ENCODE peak calls at places on chromosomes 16 and 17, in nine cellular contexts. One of them, this sample, is unnamed.

GRCh38 chr17:44555056-44555455 is 2.2 kb upstream of the FZD2 start:
- DNase-seq in GDM1: no peak
- DNase-seq in breast epithelium: no peak
- DNase-seq in HT-29: no peak
- DNase-seq in Calu3: no peak
- DNase-seq in fibroblast of pulmonary artery: no peak
- DNase-seq in EL: peak
- DNase-seq in SK-N-SH: no peak
- DNase-seq in lower leg skin: no peak
- DNase-seq in this sample: no peak

GRCh38 chr16:27514806-27515205 is 34.9 kb downstream of the GTF3C1 start:
- DNase-seq in GDM1: no peak
- DNase-seq in breast epithelium: no peak
- DNase-seq in HT-29: no peak
- DNase-seq in Calu3: no peak
- DNase-seq in fibroblast of pulmonary artery: no peak
- DNase-seq in EL: no peak
- DNase-seq in SK-N-SH: no peak
- DNase-seq in lower leg skin: no peak
- DNase-seq in this sample: no peak

GRCh38 chr17:40458001-40458791 is 14.9 kb downstream of the IGFBP4 start:
- DNase-seq in GDM1: no peak
- DNase-seq in breast epithelium: no peak
- DNase-seq in HT-29: no peak
- DNase-seq in Calu3: peak
- DNase-seq in fibroblast of pulmonary artery: peak
- DNase-seq in EL: peak
- DNase-seq in SK-N-SH: peak
- DNase-seq in lower leg skin: no peak
- DNase-seq in this sample: peak

GRCh38 chr16:51222016-51222415 is 70.9 kb upstream of the SALL1 start:
- DNase-seq in GDM1: no peak
- DNase-seq in breast epithelium: no peak
- DNase-seq in HT-29: no peak
- DNase-seq in Calu3: no peak
- DNase-seq in fibroblast of pulmonary artery: no peak
- DNase-seq in EL: no peak
- DNase-seq in SK-N-SH: no peak
- DNase-seq in lower leg skin: no peak
- DNase-seq in this sample: no peak

GRCh38 chr17:57406131-57406980 is 150.0 kb downstream of the MSI2 start:
- DNase-seq in GDM1: no peak
- DNase-seq in breast epithelium: peak
- DNase-seq in HT-29: peak
- DNase-seq in Calu3: no peak
- DNase-seq in fibroblast of pulmonary artery: peak
- DNase-seq in EL: no peak
- DNase-seq in SK-N-SH: no peak
- DNase-seq in lower leg skin: no peak
- DNase-seq in this sample: no peak

GRCh38 chr16:3861808-3862451 is 18.6 kb downstream of the CREBBP start:
- DNase-seq in GDM1: peak
- DNase-seq in breast epithelium: no peak
- DNase-seq in HT-29: no peak
- DNase-seq in Calu3: no peak
- DNase-seq in fibroblast of pulmonary artery: no peak
- DNase-seq in EL: peak
- DNase-seq in SK-N-SH: no peak
- DNase-seq in lower leg skin: no peak
- DNase-seq in this sample: no peak

GRCh38 chr16:57365826-57366536 is 6.3 kb upstream of the CX3CL1 start:
- DNase-seq in GDM1: no peak
- DNase-seq in breast epithelium: no peak
- DNase-seq in HT-29: no peak
- DNase-seq in Calu3: no peak
- DNase-seq in fibroblast of pulmonary artery: no peak
- DNase-seq in EL: no peak
- DNase-seq in SK-N-SH: no peak
- DNase-seq in lower leg skin: no peak
- DNase-seq in this sample: no peak

GRCh38 chr17:57563968-57564367 is 181.1 kb downstream of the CCDC182 start:
- DNase-seq in GDM1: no peak
- DNase-seq in breast epithelium: no peak
- DNase-seq in HT-29: no peak
- DNase-seq in Calu3: no peak
- DNase-seq in fibroblast of pulmonary artery: no peak
- DNase-seq in EL: no peak
- DNase-seq in SK-N-SH: peak
- DNase-seq in lower leg skin: no peak
- DNase-seq in this sample: no peak

GRCh38 chr16:86984975-86985655 is 332.1 kb downstream of the C16orf95 start:
- DNase-seq in GDM1: no peak
- DNase-seq in breast epithelium: no peak
- DNase-seq in HT-29: no peak
- DNase-seq in Calu3: no peak
- DNase-seq in fibroblast of pulmonary artery: no peak
- DNase-seq in EL: no peak
- DNase-seq in SK-N-SH: no peak
- DNase-seq in lower leg skin: no peak
- DNase-seq in this sample: no peak

GRCh38 chr17:48819466-48819865 is 2.4 kb upstream of the TTLL6 start:
- DNase-seq in GDM1: no peak
- DNase-seq in breast epithelium: no peak
- DNase-seq in HT-29: no peak
- DNase-seq in Calu3: no peak
- DNase-seq in fibroblast of pulmonary artery: no peak
- DNase-seq in EL: peak
- DNase-seq in SK-N-SH: no peak
- DNase-seq in lower leg skin: no peak
- DNase-seq in this sample: no peak

GRCh38 chr17:77882481-77883212 is 75.9 kb upstream of the TNRC6C start:
- DNase-seq in GDM1: peak
- DNase-seq in breast epithelium: peak
- DNase-seq in HT-29: no peak
- DNase-seq in Calu3: peak
- DNase-seq in fibroblast of pulmonary artery: peak
- DNase-seq in EL: peak
- DNase-seq in SK-N-SH: no peak
- DNase-seq in lower leg skin: no peak
- DNase-seq in this sample: no peak

GRCh38 chr17:5769936-5770335 is 185.6 kb upstream of the NLRP1 start:
- DNase-seq in GDM1: no peak
- DNase-seq in breast epithelium: no peak
- DNase-seq in HT-29: no peak
- DNase-seq in Calu3: no peak
- DNase-seq in fibroblast of pulmonary artery: no peak
- DNase-seq in EL: no peak
- DNase-seq in SK-N-SH: no peak
- DNase-seq in lower leg skin: no peak
- DNase-seq in this sample: no peak

GRCh38 chr16:88810166-88810867 is 1.4 kb downstream of the APRT start:
- DNase-seq in GDM1: no peak
- DNase-seq in breast epithelium: no peak
- DNase-seq in HT-29: no peak
- DNase-seq in Calu3: no peak
- DNase-seq in fibroblast of pulmonary artery: no peak
- DNase-seq in EL: peak
- DNase-seq in SK-N-SH: no peak
- DNase-seq in lower leg skin: no peak
- DNase-seq in this sample: no peak

GRCh38 chr17:15945493-15946209 is 721 bp downstream of the ADORA2B start:
- DNase-seq in GDM1: no peak
- DNase-seq in breast epithelium: no peak
- DNase-seq in HT-29: no peak
- DNase-seq in Calu3: no peak
- DNase-seq in fibroblast of pulmonary artery: no peak
- DNase-seq in EL: peak
- DNase-seq in SK-N-SH: peak
- DNase-seq in lower leg skin: no peak
- DNase-seq in this sample: no peak

GRCh38 chr16:57531253-57531575 is 5.2 kb downstream of the CCDC102A start:
- DNase-seq in GDM1: no peak
- DNase-seq in breast epithelium: no peak
- DNase-seq in HT-29: no peak
- DNase-seq in Calu3: no peak
- DNase-seq in fibroblast of pulmonary artery: no peak
- DNase-seq in EL: no peak
- DNase-seq in SK-N-SH: peak
- DNase-seq in lower leg skin: peak
- DNase-seq in this sample: no peak

GRCh38 chr16:57041182-57042156 is 50.9 kb upstream of the CPNE2 start:
- DNase-seq in GDM1: no peak
- DNase-seq in breast epithelium: no peak
- DNase-seq in HT-29: no peak
- DNase-seq in Calu3: no peak
- DNase-seq in fibroblast of pulmonary artery: no peak
- DNase-seq in EL: no peak
- DNase-seq in SK-N-SH: no peak
- DNase-seq in lower leg skin: no peak
- DNase-seq in this sample: no peak

GRCh38 chr16:89712476-89712805 is 8.3 kb downstream of the VPS9D1 start:
- DNase-seq in GDM1: no peak
- DNase-seq in breast epithelium: no peak
- DNase-seq in HT-29: no peak
- DNase-seq in Calu3: no peak
- DNase-seq in fibroblast of pulmonary artery: peak
- DNase-seq in EL: no peak
- DNase-seq in SK-N-SH: peak
- DNase-seq in lower leg skin: no peak
- DNase-seq in this sample: no peak

GRCh38 chr17:48209973-48210372 is 102.4 kb downstream of the SNX11 start:
- DNase-seq in GDM1: no peak
- DNase-seq in breast epithelium: no peak
- DNase-seq in HT-29: no peak
- DNase-seq in Calu3: no peak
- DNase-seq in fibroblast of pulmonary artery: no peak
- DNase-seq in EL: no peak
- DNase-seq in SK-N-SH: no peak
- DNase-seq in lower leg skin: no peak
- DNase-seq in this sample: no peak

GRCh38 chr17:79777166-79777843 is 643 bp upstream of the CBX2 start:
- DNase-seq in GDM1: peak
- DNase-seq in breast epithelium: no peak
- DNase-seq in HT-29: peak
- DNase-seq in Calu3: peak
- DNase-seq in fibroblast of pulmonary artery: peak
- DNase-seq in EL: peak
- DNase-seq in SK-N-SH: no peak
- DNase-seq in lower leg skin: peak
- DNase-seq in this sample: no peak

GRCh38 chr17:10652984-10653680 is 4.0 kb downstream of the MYH3 start:
- DNase-seq in GDM1: no peak
- DNase-seq in breast epithelium: no peak
- DNase-seq in HT-29: no peak
- DNase-seq in Calu3: no peak
- DNase-seq in fibroblast of pulmonary artery: peak
- DNase-seq in EL: no peak
- DNase-seq in SK-N-SH: no peak
- DNase-seq in lower leg skin: no peak
- DNase-seq in this sample: no peak

GRCh38 chr17:50511058-50511457 is 2.8 kb downstream of the MYCBPAP start:
- DNase-seq in GDM1: no peak
- DNase-seq in breast epithelium: no peak
- DNase-seq in HT-29: no peak
- DNase-seq in Calu3: peak
- DNase-seq in fibroblast of pulmonary artery: peak
- DNase-seq in EL: peak
- DNase-seq in SK-N-SH: no peak
- DNase-seq in lower leg skin: no peak
- DNase-seq in this sample: no peak

GRCh38 chr17:80501739-80502577 is 25.6 kb upstream of the NPTX1 start:
- DNase-seq in GDM1: no peak
- DNase-seq in breast epithelium: peak
- DNase-seq in HT-29: no peak
- DNase-seq in Calu3: no peak
- DNase-seq in fibroblast of pulmonary artery: peak
- DNase-seq in EL: peak
- DNase-seq in SK-N-SH: no peak
- DNase-seq in lower leg skin: no peak
- DNase-seq in this sample: peak

GRCh38 chr16:66841366-66841765 is 2.8 kb upstream of the CA7 start:
- DNase-seq in GDM1: no peak
- DNase-seq in breast epithelium: no peak
- DNase-seq in HT-29: no peak
- DNase-seq in Calu3: no peak
- DNase-seq in fibroblast of pulmonary artery: no peak
- DNase-seq in EL: no peak
- DNase-seq in SK-N-SH: no peak
- DNase-seq in lower leg skin: peak
- DNase-seq in this sample: no peak

GRCh38 chr17:77280304-77280910 is 139.6 kb downstream of the SEC14L1 start:
- DNase-seq in GDM1: no peak
- DNase-seq in breast epithelium: no peak
- DNase-seq in HT-29: peak
- DNase-seq in Calu3: peak
- DNase-seq in fibroblast of pulmonary artery: peak
- DNase-seq in EL: peak
- DNase-seq in SK-N-SH: peak
- DNase-seq in lower leg skin: no peak
- DNase-seq in this sample: peak

GRCh38 chr17:65183736-65184135 is 46.6 kb downstream of the RGS9 start:
- DNase-seq in GDM1: no peak
- DNase-seq in breast epithelium: peak
- DNase-seq in HT-29: no peak
- DNase-seq in Calu3: no peak
- DNase-seq in fibroblast of pulmonary artery: peak
- DNase-seq in EL: peak
- DNase-seq in SK-N-SH: no peak
- DNase-seq in lower leg skin: no peak
- DNase-seq in this sample: peak

GRCh38 chr17:5951912-5952311 is 118.3 kb upstream of the WSCD1 start:
- DNase-seq in GDM1: no peak
- DNase-seq in breast epithelium: no peak
- DNase-seq in HT-29: no peak
- DNase-seq in Calu3: no peak
- DNase-seq in fibroblast of pulmonary artery: no peak
- DNase-seq in EL: no peak
- DNase-seq in SK-N-SH: no peak
- DNase-seq in lower leg skin: no peak
- DNase-seq in this sample: no peak